ENCODE peak calls at places on chromosomes 13 and 19, in nine cellular contexts. P is left lung; Q is psoas muscle; G is cardiac fibroblast; S is naive thymus-derived CD4-positive, alpha-beta T cell; O is AG10803; A is bronchial epithelial cell; F is HFF-Myc; W is uterus. M is an unnamed sample.
A peak's percentile ranks its signal among the peaks of the same experiment; 100 is the strongest.

GRCh38 chr13:99087954-99088491 is 110.2 kb upstream of the DOCK9 start:
- DNase-seq in Q (no peak), O (no peak), P (no peak), W (no peak), S (no peak), A (peak; percentile 56), G (no peak), F (no peak), M (no peak)

GRCh38 chr13:39773833-39774232 is 118.4 kb downstream of the COG6 start:
- DNase-seq in S (no peak), W (no peak), Q (no peak), G (peak; percentile 87), A (no peak), O (peak; percentile 57), F (no peak), P (no peak), M (no peak)

GRCh38 chr19:18506545-18506944 is 15.3 kb downstream of the ELL start:
- DNase-seq in A (no peak), P (no peak), W (no peak), S (no peak), F (no peak), O (no peak), G (no peak), Q (no peak), M (no peak)

GRCh38 chr13:103557878-103558277 is 491.7 kb upstream of the SLC10A2 start:
- DNase-seq in F (no peak), Q (no peak), O (no peak), S (no peak), A (no peak), G (no peak), P (no peak), W (no peak), M (no peak)

GRCh38 chr13:57630661-57631606 is 610 bp upstream of the PCDH17 start:
- DNase-seq in S (no peak), G (peak; percentile 46), A (peak; percentile 78), P (no peak), O (no peak), W (no peak), F (no peak), Q (no peak), M (no peak)

GRCh38 chr13:27280009-27280646 is 9.5 kb downstream of the RASL11A start:
- DNase-seq in Q (no peak), O (no peak), S (no peak), P (no peak), W (no peak), G (no peak), A (no peak), F (no peak), M (no peak)

GRCh38 chr13:111385182-111385857 is 64.9 kb downstream of the TEX29 start:
- DNase-seq in O (no peak), P (no peak), A (no peak), W (no peak), Q (no peak), S (no peak), F (no peak), G (no peak), M (no peak)

GRCh38 chr19:43467276-43467675 is 1.9 kb upstream of the LYPD3 start:
- DNase-seq in Q (no peak), F (no peak), W (no peak), P (no peak), G (no peak), A (no peak), O (no peak), S (no peak), M (no peak)

GRCh38 chr19:45677351-45678230 is 9.6 kb downstream of the GIPR start:
- DNase-seq in O (peak; percentile 58), P (peak; percentile 91), F (no peak), Q (peak; percentile 64), A (peak; percentile 96), G (peak; percentile 61), W (peak; percentile 29), S (peak; percentile 83), M (peak; percentile 75)
- H3K4me3 ChIP-seq in O (peak overlapping the region; percentile 5), P (peak overlapping the region; percentile 34), F (peak overlapping the region; percentile 14), Q (peak overlapping the region; percentile 43), A (peak overlapping the region; percentile 39), G (peak overlapping the region; percentile 21), W (no peak overlapping the region), S (peak overlapping the region; percentile 40), M (no peak overlapping the region)

GRCh38 chr13:113065406-113066141 is 40.0 kb upstream of the F7 start:
- DNase-seq in W (no peak), F (no peak), G (peak; percentile 26), Q (no peak), O (no peak), A (no peak), S (no peak), P (peak; percentile 67), M (no peak)

GRCh38 chr13:113066142-113066455 is 39.5 kb upstream of the F7 start:
- DNase-seq in F (no peak), W (no peak), A (no peak), O (no peak), S (no peak), P (no peak), G (no peak), Q (no peak), M (no peak)

GRCh38 chr13:113063091-113063491 is 42.5 kb upstream of the F7 start:
- DNase-seq in A (no peak), O (no peak), S (no peak), Q (no peak), G (no peak), F (no peak), W (no peak), P (no peak), M (no peak)

GRCh38 chr13:113064000-113064533 is 41.5 kb upstream of the F7 start:
- DNase-seq in G (no peak), F (no peak), S (no peak), P (no peak), A (no peak), Q (no peak), O (no peak), W (no peak), M (no peak)

DNA sequence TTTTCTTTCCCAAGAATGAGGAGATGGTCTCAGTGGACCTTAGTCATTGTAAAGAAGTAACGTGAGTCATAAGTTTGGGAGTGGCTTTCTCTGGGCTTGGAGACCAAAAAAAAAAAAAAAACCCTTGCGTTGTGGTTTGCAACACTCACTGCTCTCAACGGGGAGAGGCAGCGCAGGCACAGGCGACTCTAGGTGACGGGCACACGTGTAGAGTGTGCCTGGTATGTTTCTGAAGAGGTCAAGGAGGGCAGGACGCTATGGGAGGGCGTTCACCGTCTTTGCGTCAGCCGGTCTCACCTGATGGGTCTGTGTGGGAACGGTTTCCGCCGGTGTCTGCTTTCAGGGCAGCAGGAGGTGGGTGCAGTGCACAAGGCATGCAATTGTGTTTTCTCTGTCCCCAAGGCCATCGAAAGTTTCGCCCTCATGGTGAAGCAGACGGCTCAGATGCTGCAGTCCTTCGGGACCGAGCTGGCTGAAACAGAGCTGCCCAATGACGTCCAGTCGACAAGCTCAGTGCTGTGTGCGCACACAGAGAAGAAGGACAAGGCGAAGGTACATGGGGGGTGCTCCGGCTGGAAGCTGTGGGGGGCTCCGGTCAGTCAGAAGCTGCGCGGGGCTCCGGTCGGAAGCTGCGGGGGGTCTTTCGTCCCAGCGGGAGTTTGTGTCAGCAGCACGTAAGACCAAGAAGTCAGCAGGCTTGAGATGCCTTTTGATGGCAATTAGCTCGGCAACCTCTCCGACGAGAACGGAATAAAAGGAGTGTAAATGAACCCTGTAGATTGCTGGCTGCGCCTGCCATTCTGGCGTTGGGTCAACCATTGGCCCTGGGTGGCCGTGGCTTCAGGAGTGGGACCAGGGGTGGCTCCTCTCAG is 40.8 kb upstream of the F7 start:
- DNase-seq in P (peak; percentile 59), A (peak; percentile 21), O (peak; percentile 33), W (no peak), F (no peak), Q (no peak), S (no peak), G (peak; percentile 95), M (no peak)
- H3K4me3 ChIP-seq in P (no peak overlapping the region), A (no peak overlapping the region), O (no peak overlapping the region), W (no peak overlapping the region), F (no peak overlapping the region), Q (no peak overlapping the region), S (no peak overlapping the region), G (no peak overlapping the region), M (no peak overlapping the region)

GRCh38 chr19:31261019-31261595 is 88.1 kb downstream of the TSHZ3 start:
- DNase-seq in F (no peak), G (no peak), S (no peak), O (peak; percentile 15), A (no peak), P (peak; percentile 18), Q (no peak), W (peak; percentile 18), M (no peak)

GRCh38 chr19:31262673-31263308 is 86.4 kb downstream of the TSHZ3 start:
- DNase-seq in W (peak; percentile 51), P (peak; percentile 23), G (peak; percentile 9), A (no peak), Q (no peak), O (peak; percentile 22), F (no peak), S (no peak), M (no peak)

GRCh38 chr19:31263317-31263716 is 85.9 kb downstream of the TSHZ3 start:
- DNase-seq in A (no peak), G (no peak), P (peak; percentile 19), W (peak; percentile 24), O (no peak), S (no peak), F (no peak), Q (no peak), M (no peak)

GRCh38 chr19:31260171-31260933 is 88.9 kb downstream of the TSHZ3 start:
- DNase-seq in S (no peak), F (no peak), P (no peak), O (no peak), W (no peak), Q (no peak), A (no peak), G (peak; percentile 18), M (no peak)

DNA sequence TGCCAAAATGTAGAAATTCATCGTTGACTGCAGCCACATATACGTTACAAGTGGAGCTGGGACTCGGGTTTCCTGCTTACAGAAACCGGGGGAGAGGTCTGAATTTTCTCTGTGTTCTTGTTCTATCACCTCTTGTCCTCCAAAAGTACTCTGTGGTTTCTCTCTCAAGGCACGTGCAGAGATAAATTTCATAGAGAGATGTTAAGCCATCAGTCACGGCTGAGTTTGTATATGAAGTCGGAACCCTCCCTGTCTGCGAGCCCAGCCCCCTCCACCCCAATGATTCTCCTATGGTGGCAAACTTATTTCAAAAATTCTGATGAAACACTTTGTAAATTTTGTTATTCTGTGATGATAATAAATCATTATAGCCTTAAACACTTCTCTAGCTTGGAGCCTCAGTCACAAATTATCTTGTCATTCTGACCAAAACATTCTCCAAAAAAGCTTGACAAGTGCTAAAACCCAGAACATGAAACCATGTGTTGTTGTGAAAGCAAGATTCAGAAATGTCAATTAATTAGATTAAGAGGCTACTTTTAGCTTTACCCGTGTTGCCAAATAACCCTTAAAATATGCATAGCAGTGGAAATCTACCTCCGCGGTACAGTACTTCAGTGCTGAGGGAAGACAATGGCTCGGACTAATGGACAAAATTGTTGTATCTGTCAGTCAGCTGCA is 87.4 kb downstream of the TSHZ3 start:
- DNase-seq in Q (no peak), F (no peak), P (no peak), G (peak; percentile 9), O (peak; percentile 83), A (no peak), S (no peak), W (no peak), M (no peak)
- H3K4me3 ChIP-seq in Q (no peak overlapping the region), F (no peak overlapping the region), P (no peak overlapping the region), G (no peak overlapping the region), O (peak overlapping the region; percentile 6), A (no peak overlapping the region), S (no peak overlapping the region), W (no peak overlapping the region), M (no peak overlapping the region)

DNA sequence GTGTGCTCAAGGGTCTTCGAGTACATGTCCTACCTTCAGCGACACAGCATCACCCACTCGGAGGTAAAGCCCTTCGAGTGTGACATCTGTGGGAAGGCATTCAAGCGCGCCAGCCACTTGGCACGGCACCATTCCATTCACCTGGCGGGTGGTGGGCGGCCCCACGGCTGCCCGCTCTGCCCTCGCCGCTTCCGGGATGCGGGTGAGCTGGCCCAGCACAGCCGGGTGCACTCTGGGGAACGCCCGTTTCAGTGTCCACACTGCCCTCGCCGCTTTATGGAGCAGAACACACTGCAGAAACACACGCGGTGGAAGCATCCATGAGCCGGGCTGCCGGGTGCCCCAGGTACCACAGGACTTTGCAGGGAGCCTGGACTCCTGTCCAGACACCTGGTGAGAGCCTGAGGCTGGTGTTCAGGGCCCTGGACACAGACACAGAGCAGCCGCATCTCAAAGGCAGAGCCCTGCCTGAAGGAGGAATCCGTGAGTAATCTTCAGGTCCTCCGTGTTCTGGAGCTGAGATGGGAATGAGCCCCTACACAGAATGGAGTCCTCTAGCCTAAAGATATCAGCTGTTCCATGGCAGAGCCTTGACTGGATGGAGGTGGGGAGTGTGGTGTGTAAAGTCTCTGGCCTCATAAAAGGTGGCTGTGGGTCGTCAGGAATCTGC is 1.5 kb downstream of the ZNF581 start:
- DNase-seq in S (no peak), Q (no peak), G (no peak), A (no peak), F (no peak), P (no peak), O (no peak), W (no peak), M (no peak)
- H3K4me3 ChIP-seq in S (no peak overlapping the region), Q (peak overlapping the region; percentile 87), G (peak overlapping the region; percentile 81), A (no peak overlapping the region), F (peak overlapping the region; percentile 87), P (peak overlapping the region; percentile 74), O (peak overlapping the region; percentile 70), W (no peak overlapping the region), M (no peak overlapping the region)